ENCODE peak calls at places on chromosomes 13 and 19, in nine cellular contexts. Q, O, S, B, J, G, E, T and R are unnamed samples.

GRCh38 chr13:49604570-49604969 is 19.2 kb upstream of the RCBTB1 start:
- DNase-seq in B (no peak), E (no peak), S (no peak), G (no peak), O (no peak), T (no peak), Q (no peak), J (no peak), R (peak)

GRCh38 chr19:32035611-32036010 is 309.8 kb upstream of the ZNF507 start:
- DNase-seq in O (no peak), E (no peak), S (no peak), G (no peak), J (no peak), T (no peak), B (no peak), Q (no peak), R (no peak)

GRCh38 chr13:42925626-42926025 is 66.4 kb downstream of the EPSTI1 start:
- DNase-seq in G (no peak), T (no peak), S (no peak), O (no peak), B (no peak), Q (no peak), E (no peak), J (no peak), R (no peak)

GRCh38 chr13:99765869-99766268 is 205.7 kb downstream of the ZIC5 start:
- DNase-seq in T (no peak), O (no peak), Q (no peak), G (no peak), B (no peak), E (no peak), J (no peak), S (no peak), R (no peak)

GRCh38 chr19:9871626-9872338 is 36.7 kb downstream of the PIN1 start:
- DNase-seq in E (no peak), Q (no peak), T (no peak), B (no peak), S (no peak), O (no peak), G (no peak), J (peak), R (no peak)

GRCh38 chr13:88303605-88304004 is 632.4 kb downstream of the SLITRK5 start:
- DNase-seq in E (no peak), S (no peak), J (no peak), O (no peak), G (no peak), Q (no peak), T (no peak), B (no peak), R (no peak)

GRCh38 chr19:49528211-49528771 is 488 bp downstream of the RCN3 start:
- DNase-seq in O (no peak), E (peak), T (peak), B (no peak), Q (peak), G (peak), J (no peak), S (peak), R (no peak)

GRCh38 chr13:34347784-34348573 is 530.0 kb downstream of the RFC3 start:
- DNase-seq in B (no peak), Q (no peak), S (no peak), G (no peak), O (no peak), T (no peak), E (no peak), J (peak), R (peak)

GRCh38 chr13:45209229-45209628 is 8.4 kb upstream of the KCTD4 start:
- DNase-seq in E (peak), J (peak), B (no peak), O (no peak), S (no peak), T (no peak), G (no peak), Q (no peak), R (no peak)

GRCh38 chr19:48006762-48007161 is 12.3 kb downstream of the ELSPBP1 start:
- DNase-seq in O (no peak), B (peak), E (no peak), J (no peak), S (no peak), G (no peak), Q (no peak), T (no peak), R (no peak)

GRCh38 chr13:30576528-30576927 is 41.2 kb upstream of the USPL1 start:
- DNase-seq in E (peak), T (no peak), B (no peak), G (no peak), S (no peak), O (no peak), Q (no peak), J (peak), R (peak)

GRCh38 chr13:96734499-96734898 is 259.8 kb downstream of the OXGR1 start:
- DNase-seq in E (no peak), G (no peak), T (no peak), O (no peak), Q (no peak), J (no peak), B (no peak), S (no peak), R (no peak)

GRCh38 chr13:45068036-45069001 is 52.0 kb upstream of the GTF2F2 start:
- DNase-seq in J (no peak), O (no peak), G (no peak), T (no peak), E (no peak), S (no peak), Q (no peak), B (no peak), R (no peak)

GRCh38 chr19:44603201-44603945 is 10.0 kb upstream of the IGSF23 start:
- DNase-seq in E (peak), G (no peak), Q (no peak), T (no peak), B (no peak), O (no peak), J (peak), S (no peak), R (peak)

GRCh38 chr13:51330741-51331140 is 8.8 kb upstream of the SERPINE3 start:
- DNase-seq in G (no peak), S (no peak), T (no peak), Q (no peak), J (no peak), O (no peak), E (no peak), B (no peak), R (no peak)

GRCh38 chr13:92307752-92308151 is 909.3 kb downstream of the GPC5 start:
- DNase-seq in T (no peak), G (no peak), E (no peak), J (no peak), S (no peak), B (no peak), O (no peak), Q (no peak), R (no peak)

GRCh38 chr19:18467978-18468377 is 30.0 kb upstream of the ISYNA1 start:
- DNase-seq in E (no peak), J (no peak), G (no peak), Q (no peak), B (no peak), T (no peak), S (no peak), O (no peak), R (no peak)

GRCh38 chr13:91153372-91153771 is 194.1 kb upstream of the MIR17HG start:
- DNase-seq in G (no peak), E (no peak), O (no peak), B (no peak), J (no peak), S (no peak), Q (no peak), T (no peak), R (no peak)

GRCh38 chr19:18712981-18713380 is 29.5 kb downstream of the CRTC1 start:
- DNase-seq in E (peak), O (no peak), Q (no peak), T (no peak), B (no peak), J (no peak), G (no peak), S (no peak), R (no peak)

GRCh38 chr13:38871275-38871674 is 119.4 kb downstream of the STOML3 start:
- DNase-seq in J (no peak), T (no peak), B (no peak), S (no peak), Q (no peak), O (no peak), G (no peak), E (no peak), R (no peak)

GRCh38 chr19:47427241-47428176 is 8.2 kb upstream of the MEIS3 start:
- DNase-seq in B (peak), Q (no peak), G (peak), S (no peak), O (peak), T (peak), J (peak), E (peak), R (peak)

GRCh38 chr13:49649244-49649962 is 21.1 kb downstream of the ARL11 start:
- DNase-seq in G (no peak), J (peak), T (no peak), B (no peak), O (no peak), S (no peak), E (peak), Q (no peak), R (peak)

GRCh38 chr13:24050292-24050711 is 110.2 kb upstream of the SPATA13 start:
- DNase-seq in G (no peak), S (no peak), Q (peak), T (peak), O (peak), J (peak), E (peak), B (no peak), R (no peak)

GRCh38 chr13:21142766-21143165 is 33.6 kb downstream of the SKA3 start:
- DNase-seq in J (no peak), Q (no peak), T (no peak), S (no peak), G (no peak), E (no peak), B (no peak), O (no peak), R (no peak)
- H3K27ac ChIP-seq in J (no peak), Q (no peak), T (no peak), S (no peak), G (no peak), E (no peak), B (no peak), O (no peak), R (no peak)

GRCh38 chr19:5130371-5131030 is 161.6 kb downstream of the KDM4B start:
- DNase-seq in J (no peak), B (no peak), Q (no peak), G (peak), T (no peak), O (no peak), E (no peak), S (no peak), R (no peak)

GRCh38 chr19:5131866-5132561 is 163.1 kb downstream of the KDM4B start:
- DNase-seq in B (no peak), O (no peak), Q (no peak), G (peak), E (no peak), T (no peak), S (no peak), J (peak), R (no peak)

GRCh38 chr19:5132698-5133651 is 164.1 kb downstream of the KDM4B start:
- DNase-seq in S (no peak), T (no peak), J (no peak), G (no peak), Q (no peak), E (no peak), B (no peak), O (no peak), R (no peak)

GRCh38 chr19:5129691-5130090 is 160.8 kb downstream of the KDM4B start:
- DNase-seq in G (no peak), E (no peak), O (no peak), T (no peak), B (no peak), J (no peak), S (no peak), Q (no peak), R (no peak)

GRCh38 chr19:5131031-5131865 is 162.3 kb downstream of the KDM4B start:
- DNase-seq in T (no peak), G (peak), E (no peak), O (no peak), S (no peak), J (no peak), Q (no peak), B (no peak), R (no peak)
- H3K27ac ChIP-seq in T (no peak), G (peak), E (no peak), O (peak), S (no peak), J (no peak), Q (no peak), B (no peak), R (no peak)

DNA sequence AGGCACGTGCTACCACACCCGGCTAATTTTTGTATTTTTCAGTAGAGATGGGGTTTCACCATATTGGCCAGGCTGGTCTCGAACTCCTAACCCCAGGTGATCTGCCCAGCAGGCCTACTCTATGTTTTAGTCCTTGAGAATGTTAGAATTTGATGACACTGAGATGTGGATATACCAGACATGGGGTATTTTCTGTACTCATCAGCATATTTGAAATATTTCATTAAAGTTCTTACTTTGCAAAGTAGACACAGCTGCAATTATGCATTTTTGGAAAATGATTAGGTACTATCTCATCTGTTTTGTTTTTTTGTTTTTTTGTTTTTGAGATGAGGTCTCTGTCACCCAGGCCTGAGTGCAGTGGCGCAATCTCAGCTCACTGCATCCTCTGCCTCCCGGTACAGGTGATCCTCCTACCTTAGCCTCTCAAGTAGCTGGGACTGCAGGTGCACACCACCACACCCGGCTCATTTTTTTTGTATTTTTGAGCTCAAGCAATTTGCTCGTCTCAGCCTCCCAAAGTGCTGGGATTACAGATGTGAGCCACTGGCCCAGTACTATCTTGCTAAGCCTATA is 12.7 kb downstream of the SPINT2 start:
- DNase-seq in T (no peak), J (no peak), G (no peak), B (no peak), Q (no peak), E (no peak), S (no peak), O (no peak), R (no peak)
- H3K27ac ChIP-seq in T (peak), J (peak), G (peak), B (no peak), Q (peak), E (peak), S (peak), O (peak), R (no peak)

DNA sequence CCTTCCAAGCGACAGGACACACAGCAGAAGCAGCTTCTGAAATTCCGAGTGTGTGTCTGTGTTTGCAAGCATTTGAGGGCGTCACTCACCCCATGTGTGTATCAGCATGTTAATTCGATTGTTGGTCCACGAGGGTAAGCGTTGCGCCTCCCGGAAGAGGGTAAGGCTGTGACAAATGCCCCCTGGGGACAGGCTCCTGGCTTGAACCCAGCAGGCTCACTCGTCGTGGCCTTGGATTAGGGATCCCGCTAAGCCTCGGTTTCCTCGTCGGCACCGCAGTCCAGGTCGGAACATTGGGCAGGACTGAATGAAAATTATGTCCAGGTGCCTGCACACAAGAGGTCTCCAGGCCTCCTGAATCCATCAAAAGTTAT is 606 bp upstream of the STXBP2 start:
- DNase-seq in G (no peak), B (no peak), T (no peak), O (peak), E (no peak), J (no peak), S (no peak), Q (no peak), R (no peak)
- H3K27ac ChIP-seq in G (peak), B (no peak), T (no peak), O (peak), E (no peak), J (no peak), S (no peak), Q (no peak), R (no peak)

GRCh38 chr19:28585796-28586195 is 627.2 kb downstream of the UQCRFS1 start:
- DNase-seq in T (no peak), B (no peak), O (no peak), E (no peak), S (no peak), G (no peak), Q (no peak), J (no peak), R (no peak)
- H3K27ac ChIP-seq in T (no peak), B (no peak), O (no peak), E (no peak), S (no peak), G (no peak), Q (no peak), J (no peak), R (no peak)

DNA sequence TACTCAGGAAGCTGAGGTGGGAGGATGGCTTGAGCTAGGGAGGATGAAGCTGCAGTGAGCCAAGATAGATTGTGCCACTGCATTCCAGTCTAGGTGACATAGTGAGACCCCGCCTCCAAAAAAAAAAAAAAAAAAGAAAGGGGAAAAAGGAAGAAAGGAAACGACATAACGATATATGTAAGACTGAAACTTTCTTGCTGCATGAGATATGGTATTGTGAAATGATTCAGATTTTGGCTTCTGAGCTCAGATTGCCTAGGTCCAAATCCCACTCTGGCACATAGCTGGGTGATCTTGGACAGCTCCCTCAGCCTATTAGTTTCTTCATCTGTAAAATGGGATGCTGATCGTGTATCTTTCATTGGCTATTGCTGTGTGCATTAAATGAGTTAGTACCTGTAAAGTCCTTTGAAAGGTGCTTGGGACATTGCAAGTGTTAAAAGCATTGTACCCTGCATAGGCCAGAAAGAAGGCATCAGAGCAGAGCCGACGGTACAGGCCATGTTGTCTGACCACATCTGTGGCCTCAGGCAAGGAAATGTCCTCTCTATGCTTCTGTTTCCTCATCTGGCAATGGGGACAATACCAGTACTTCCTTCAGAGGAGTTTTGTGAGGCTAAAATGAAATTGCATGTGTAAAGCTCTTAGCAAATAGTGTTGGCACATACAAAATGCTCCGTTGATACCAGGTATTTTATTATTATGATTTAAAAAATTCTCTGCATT is 32.6 kb upstream of the SLC46A3 start:
- DNase-seq in G (no peak), O (no peak), E (no peak), J (no peak), T (no peak), B (no peak), Q (no peak), S (no peak), R (no peak)
- H3K27ac ChIP-seq in G (no peak), O (no peak), E (no peak), J (no peak), T (no peak), B (no peak), Q (no peak), S (no peak), R (no peak)